ENCODE peak calls at places on chromosomes 6 and 20, in seven cellular contexts. Z is nucleus accumbens, J is NCI-H2171 treated with DMSO at 0.1 percent for 48 hours, C is A549, G is progenitor cell of endocrine pancreas, D is iPS-NIHi11, E is endothelial cell. O is an unnamed sample.

GRCh38 chr6:18022398-18023231 is 35.2 kb upstream of the KIF13A start:
- DNase-seq in C (peak; percentile 10), E (no peak), Z (no peak), G (no peak), J (peak; percentile 89), D (peak; percentile 77), O (no peak)

GRCh38 chr6:78436335-78436734 is 431.0 kb upstream of the IRAK1BP1 start:
- DNase-seq in G (no peak), D (peak; percentile 20), J (no peak), Z (no peak), C (no peak), E (no peak), O (no peak)

GRCh38 chr6:33834401-33835392 is 30.9 kb upstream of the MLN start:
- DNase-seq in C (no peak), Z (no peak), D (no peak), J (no peak), E (no peak), G (no peak), O (no peak)

GRCh38 chr6:624979-625378 is 31.9 kb downstream of the HUS1B start:
- DNase-seq in D (peak; percentile 22), C (no peak), Z (no peak), G (no peak), J (no peak), E (no peak), O (no peak)

GRCh38 chr6:3340891-3341290 is 82.1 kb downstream of the PSMG4 start:
- DNase-seq in C (no peak), J (no peak), D (peak; percentile 42), G (no peak), E (no peak), Z (no peak), O (no peak)

GRCh38 chr6:156883497-156884252 is 106.5 kb downstream of the ARID1B start:
- DNase-seq in E (no peak), D (no peak), C (no peak), J (no peak), Z (no peak), G (no peak), O (no peak)

GRCh38 chr6:135880066-135880972 is 28.8 kb downstream of the PDE7B start:
- DNase-seq in E (no peak), G (no peak), D (no peak), C (peak; percentile 3), Z (no peak), J (no peak), O (peak; percentile 86)

GRCh38 chr20:1001981-1002681 is at the start of gene RSPO4:
- DNase-seq in C (no peak), Z (no peak), G (peak; percentile 25), E (peak; percentile 18), D (peak; percentile 81), J (peak; percentile 63), O (no peak)

GRCh38 chr6:78492351-78493010 is 374.9 kb upstream of the IRAK1BP1 start:
- DNase-seq in C (no peak), Z (no peak), D (no peak), G (no peak), J (no peak), E (no peak), O (no peak)

GRCh38 chr6:93751969-93752368 is 332.6 kb upstream of the EPHA7 start:
- DNase-seq in G (no peak), E (no peak), J (no peak), D (no peak), Z (no peak), C (no peak), O (no peak)

GRCh38 chr6:135995160-135995898 is 143.8 kb downstream of the PDE7B start:
- DNase-seq in E (no peak), J (no peak), D (no peak), C (no peak), Z (no peak), G (no peak), O (no peak)

GRCh38 chr6:35920793-35921732 is at the start of gene SRPK1:
- DNase-seq in Z (no peak), J (peak; percentile 84), D (peak; percentile 96), G (peak; percentile 91), E (peak; percentile 88), C (peak; percentile 71), O (peak; percentile 77)

GRCh38 chr20:63706027-63706695 is 1.6 kb downstream of the ARFRP1 start:
- DNase-seq in J (no peak), G (peak; percentile 9), E (no peak), C (no peak), D (no peak), Z (no peak), O (no peak)

GRCh38 chr6:1792989-1793388 is 183.3 kb downstream of the FOXC1 start:
- DNase-seq in E (no peak), G (no peak), D (peak; percentile 64), J (peak; percentile 32), Z (no peak), C (peak; percentile 30), O (no peak)

GRCh38 chr20:33685328-33686007 is 717 bp downstream of the E2F1 start:
- DNase-seq in J (no peak), G (peak; percentile 50), C (no peak), E (no peak), D (peak; percentile 67), Z (no peak), O (no peak)

GRCh38 chr6:2899596-2899995 is 3.5 kb downstream of the SERPINB9 start:
- DNase-seq in Z (no peak), J (no peak), C (no peak), D (no peak), E (no peak), G (no peak), O (peak; percentile 70)

GRCh38 chr6:72956272-72956671 is 269.0 kb downstream of the KHDC1L start:
- DNase-seq in J (no peak), C (no peak), Z (no peak), G (no peak), E (no peak), D (no peak), O (no peak)

GRCh38 chr6:150491131-150491795 is 108.4 kb upstream of the PLEKHG1 start:
- DNase-seq in J (no peak), D (no peak), E (no peak), C (peak; percentile 7), Z (no peak), G (no peak), O (no peak)

GRCh38 chr6:18293192-18293904 is 29.0 kb upstream of the DEK start:
- DNase-seq in Z (no peak), D (no peak), C (no peak), J (no peak), E (no peak), G (no peak), O (no peak)

GRCh38 chr6:52399511-52400315 is 20.4 kb upstream of the EFHC1 start:
- DNase-seq in Z (no peak), G (no peak), C (no peak), D (peak; percentile 58), E (peak; percentile 40), J (peak; percentile 28), O (peak; percentile 44)

GRCh38 chr6:906920-907319 is 214.0 kb upstream of the EXOC2 start:
- DNase-seq in Z (no peak), D (no peak), G (no peak), J (no peak), C (peak; percentile 7), E (no peak), O (no peak)

GRCh38 chr20:15359056-15359455 is 1021.6 kb upstream of the FLRT3 start:
- DNase-seq in G (no peak), C (peak; percentile 21), Z (no peak), J (no peak), E (no peak), D (no peak), O (no peak)

GRCh38 chr6:135739288-135739687 is 112.2 kb upstream of the PDE7B start:
- DNase-seq in Z (no peak), D (no peak), E (no peak), J (no peak), G (no peak), C (no peak), O (no peak)

GRCh38 chr6:140253096-140253495 is 878.6 kb upstream of the CITED2 start:
- DNase-seq in G (no peak), C (no peak), J (no peak), D (no peak), Z (no peak), E (no peak), O (no peak)

GRCh38 chr20:3270051-3270450 is 31.1 kb upstream of the SLC4A11 start:
- DNase-seq in D (no peak), G (no peak), E (no peak), C (no peak), J (no peak), Z (no peak), O (no peak)

GRCh38 chr20:17640146-17640874 is 41.7 kb downstream of the RRBP1 start:
- DNase-seq in Z (no peak), D (no peak), G (no peak), C (no peak), J (no peak), E (no peak), O (no peak)

GRCh38 chr6:133632206-133632605 is 256.7 kb upstream of the TCF21 start:
- DNase-seq in C (no peak), J (no peak), E (no peak), D (no peak), G (no peak), Z (no peak), O (no peak)

GRCh38 chr20:61345656-61346055 is 93.6 kb downstream of the CDH4 start:
- DNase-seq in C (no peak), Z (no peak), E (no peak), G (no peak), D (peak; percentile 61), J (no peak), O (no peak)

GRCh38 chr20:43243672-43244269 is 54.1 kb upstream of the PTPRT start:
- DNase-seq in E (no peak), J (no peak), D (peak; percentile 59), Z (no peak), G (no peak), C (peak; percentile 26), O (no peak)

GRCh38 chr6:97282238-97282725 is 734 bp downstream of the MMS22L start:
- DNase-seq in C (peak; percentile 7), J (no peak), D (peak; percentile 23), Z (no peak), G (no peak), E (no peak), O (no peak)